ENCODE peak calls at places on chromosomes 2 and 18, in eight cellular contexts. Q, A, M, J, C, V, P and B are unnamed samples.

GRCh38 chr2:107258538-107258937 is 372.6 kb upstream of the ST6GAL2 start:
- DNase-seq in A (no peak), M (no peak), C (no peak), Q (no peak), J (no peak), P (no peak), V (no peak), B (no peak)

GRCh38 chr2:177708660-177709328 is 316.2 kb downstream of the AGPS start:
- DNase-seq in C (no peak), J (no peak), Q (no peak), M (no peak), V (no peak), P (no peak), A (no peak), B (no peak)

GRCh38 chr2:108587621-108588020 is 53.4 kb downstream of the LIMS1 start:
- DNase-seq in V (no peak), C (no peak), M (no peak), J (peak; percentile 70), A (no peak), P (no peak), Q (no peak), B (no peak)

GRCh38 chr18:22408059-22408458 is 9.7 kb downstream of the CTAGE1 start:
- DNase-seq in V (no peak), M (no peak), P (no peak), C (no peak), A (no peak), Q (no peak), J (no peak), B (peak; percentile 33)

GRCh38 chr2:20422679-20423271 is 24.1 kb upstream of the RHOB start:
- DNase-seq in Q (no peak), J (no peak), V (no peak), P (no peak), A (no peak), M (peak; percentile 54), C (no peak), B (no peak)

GRCh38 chr2:125450092-125450491 is 1205.9 kb upstream of the GYPC start:
- DNase-seq in A (no peak), M (no peak), V (no peak), Q (no peak), P (no peak), C (no peak), J (no peak), B (no peak)

GRCh38 chr2:233433794-233434193 is 79.5 kb downstream of the DGKD start:
- DNase-seq in P (no peak), A (no peak), Q (no peak), V (no peak), C (no peak), M (no peak), J (no peak), B (no peak)

GRCh38 chr2:170298861-170299429 is 121.0 kb downstream of the MYO3B start:
- DNase-seq in J (no peak), V (no peak), A (no peak), Q (no peak), M (no peak), C (no peak), P (no peak), B (no peak)

GRCh38 chr2:101753720-101754490 is 56.4 kb downstream of the MAP4K4 start:
- DNase-seq in M (peak; percentile 51), J (no peak), P (no peak), Q (no peak), C (no peak), V (no peak), A (no peak), B (no peak)

GRCh38 chr2:29187926-29188325 is 72.7 kb downstream of the CLIP4 start:
- DNase-seq in M (no peak), V (no peak), C (peak; percentile 14), P (no peak), Q (no peak), A (no peak), J (peak; percentile 47), B (no peak)

GRCh38 chr2:222610746-222611145 is 45.1 kb downstream of the FARSB start:
- DNase-seq in C (no peak), V (no peak), P (no peak), M (no peak), A (no peak), J (peak; percentile 25), Q (no peak), B (no peak)

GRCh38 chr2:144999040-144999875 is 479.3 kb upstream of the ZEB2 start:
- DNase-seq in A (no peak), M (no peak), Q (no peak), C (no peak), V (no peak), J (no peak), P (no peak), B (no peak)

GRCh38 chr2:127681976-127682857 is 6.9 kb upstream of the LIMS2 start:
- DNase-seq in J (no peak), C (no peak), A (no peak), V (no peak), M (no peak), P (no peak), Q (no peak), B (no peak)

GRCh38 chr2:212177724-212178123 is 360.9 kb downstream of the ERBB4 start:
- DNase-seq in J (no peak), C (no peak), Q (no peak), V (no peak), P (no peak), M (no peak), A (no peak), B (no peak)

GRCh38 chr2:120319135-120319534 is 26.8 kb upstream of the INHBB start:
- DNase-seq in P (no peak), M (no peak), A (no peak), Q (no peak), J (no peak), C (no peak), V (no peak), B (no peak)

DNA sequence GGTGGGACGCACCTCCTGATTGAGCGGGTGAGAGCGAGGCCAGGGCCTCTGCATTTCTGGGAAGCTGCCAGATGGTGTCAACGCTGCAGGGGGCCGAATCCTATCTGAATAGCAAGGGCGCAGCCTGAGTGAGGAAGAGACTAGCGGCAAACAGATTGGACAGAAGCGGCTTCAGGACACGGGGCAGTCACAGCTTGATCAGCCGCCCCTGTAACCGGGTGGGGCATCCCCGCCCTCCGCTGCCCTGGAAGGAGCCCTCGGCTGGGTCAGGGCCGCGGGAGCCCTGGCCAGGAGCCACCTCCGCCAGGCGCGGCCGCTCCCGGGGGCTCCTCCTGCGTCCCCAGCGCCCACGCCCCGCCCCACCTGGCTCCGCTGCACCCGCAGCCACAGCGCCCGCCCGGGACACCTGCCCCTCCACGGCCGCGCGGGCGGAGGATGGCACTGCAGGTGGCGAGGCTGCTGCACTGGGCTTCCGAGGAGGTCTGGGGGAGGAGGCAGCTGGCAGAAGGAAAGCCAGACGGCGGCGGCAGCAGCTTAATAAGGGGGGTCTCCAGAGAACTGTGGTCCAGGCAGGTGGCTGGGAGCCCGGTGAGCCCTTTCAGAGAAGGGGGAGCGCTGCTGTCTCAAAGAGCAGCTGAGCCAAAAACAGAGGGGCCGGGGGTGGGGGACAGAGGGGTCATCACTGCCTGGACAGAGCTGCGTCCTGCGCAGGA is 18.9 kb upstream of the SOX11 start:
- DNase-seq in J (no peak), C (no peak), M (no peak), A (no peak), V (no peak), Q (no peak), P (no peak), B (no peak)
- TF ChIP-seq CTCF in J (no peak), C (no peak), M (no peak), A (no peak), V (no peak), Q (no peak), P (no peak), B (no peak)

GRCh38 chr18:62399781-62400308 is 74.7 kb downstream of the TNFRSF11A start:
- DNase-seq in V (no peak), A (peak; percentile 27), C (no peak), Q (no peak), P (no peak), J (no peak), M (peak; percentile 49), B (no peak)
- TF ChIP-seq CTCF in V (no peak), A (peak; percentile 24), C (no peak), Q (no peak), P (peak; percentile 31), J (peak; percentile 33), M (peak; percentile 21), B (no peak)

DNA sequence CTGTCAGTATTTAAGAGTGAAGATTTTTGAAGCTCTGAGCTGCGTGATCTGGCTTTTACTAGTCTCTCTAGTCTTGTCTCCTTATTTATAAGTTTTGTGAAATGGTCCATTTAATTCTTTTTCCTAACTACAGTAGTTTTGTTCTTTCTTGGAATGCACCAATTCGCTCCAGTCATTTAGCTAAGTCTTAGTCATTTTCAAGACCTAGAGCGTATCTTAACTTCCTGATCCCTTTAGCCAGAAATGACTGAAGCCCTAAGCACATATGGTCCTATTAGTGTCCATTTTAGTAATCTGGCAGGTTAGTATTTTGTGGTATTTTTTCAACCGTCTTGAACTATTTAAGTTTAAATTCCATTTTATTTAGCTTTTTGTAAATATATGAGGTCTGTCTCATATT is 3.6 kb downstream of the BIRC6 start:
- DNase-seq in C (no peak), J (peak; percentile 17), P (no peak), M (peak; percentile 59), A (no peak), V (no peak), Q (no peak), B (no peak)
- TF ChIP-seq CTCF in C (no peak), J (no peak), P (no peak), M (no peak), A (no peak), V (no peak), Q (no peak), B (no peak)

GRCh38 chr2:111884592-111884964 is 585 bp upstream of the ANAPC1 start:
- DNase-seq in J (no peak), Q (no peak), A (peak; percentile 18), P (no peak), V (no peak), M (peak; percentile 43), C (no peak), B (no peak)
- TF ChIP-seq CTCF in J (no peak), Q (no peak), A (no peak), P (no peak), V (no peak), M (no peak), C (no peak), B (no peak)

DNA sequence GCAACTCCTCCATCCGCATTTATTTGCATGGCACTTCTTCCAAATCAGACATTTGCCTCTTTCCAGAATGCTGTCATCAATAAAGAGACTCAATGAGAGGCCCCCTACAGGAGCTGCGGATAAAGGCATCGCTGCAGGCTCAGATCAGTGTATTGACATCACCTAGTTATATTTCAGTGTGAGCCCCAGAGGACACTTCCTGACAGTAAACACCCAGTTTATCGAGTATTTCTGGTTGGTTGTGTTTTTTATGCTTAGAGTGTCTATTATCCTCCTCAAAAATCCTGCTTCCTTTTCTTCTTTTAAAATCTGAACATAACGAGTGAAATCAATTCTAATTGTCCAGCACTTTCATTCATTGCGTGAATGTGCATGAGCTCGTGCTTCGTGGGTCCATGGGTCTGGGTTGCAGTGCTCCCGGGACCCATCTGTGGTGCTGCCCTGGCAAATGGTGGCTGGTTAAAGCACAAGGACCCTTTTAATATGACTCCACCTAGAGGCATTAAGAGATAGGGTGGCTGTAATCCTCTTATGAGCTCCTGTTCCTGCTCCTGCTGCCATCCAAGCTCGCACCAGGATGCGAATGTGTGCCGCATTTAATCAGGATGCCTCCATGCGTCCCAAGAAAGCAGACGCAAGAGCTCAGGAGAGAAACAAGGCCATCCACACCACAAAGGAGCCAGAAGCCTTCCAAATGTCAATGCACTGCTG is 38.9 kb downstream of the NRP2 start:
- DNase-seq in J (no peak), Q (no peak), A (peak; percentile 28), M (peak; percentile 30), V (no peak), C (no peak), P (peak; percentile 75), B (no peak)
- TF ChIP-seq CTCF in J (peak; percentile 57), Q (peak; percentile 13), A (peak; percentile 57), M (peak; percentile 30), V (no peak), C (peak; percentile 30), P (peak; percentile 34), B (no peak)